ENCODE peak calls at places on chromosomes 4 and X, in nine cellular contexts. S, I, Y, K, M, O, R, G and X are unnamed samples. For H3K9me3 and H3K4me1, the result is how much of the 10 kb centered on the place peaks cover.

GRCh38 chr4:15479089-15479912 is 9.6 kb downstream of the CC2D2A start:
- DNase-seq in M (peak), I (peak), S (peak), R (no peak), G (peak), O (no peak), Y (peak), K (peak), X (peak)

GRCh38 chr4:128536746-128537145 is 249.1 kb upstream of the PGRMC2 start:
- DNase-seq in M (no peak), K (no peak), R (no peak), G (no peak), O (no peak), I (no peak), Y (no peak), S (no peak), X (no peak)

GRCh38 chrX:25198253-25198652 is 182.5 kb upstream of the ARX start:
- DNase-seq in I (no peak), Y (no peak), M (no peak), S (no peak), R (no peak), G (no peak), K (no peak), O (no peak), X (no peak)

GRCh38 chr4:137623013-137623412 is 90.7 kb upstream of the PCDH18 start:
- DNase-seq in K (no peak), Y (no peak), M (no peak), R (no peak), S (no peak), O (no peak), I (no peak), G (no peak), X (peak)

GRCh38 chr4:104693601-104694201 is 199.0 kb upstream of the CXXC4 start:
- DNase-seq in G (no peak), R (no peak), M (peak), I (no peak), K (no peak), O (no peak), S (peak), Y (no peak), X (peak)

GRCh38 chrX:113514906-113515305 is 674.3 kb upstream of the AMOT start:
- DNase-seq in O (no peak), K (no peak), Y (no peak), R (no peak), M (no peak), S (no peak), G (no peak), I (no peak), X (no peak)

GRCh38 chr4:115128037-115128436 is 14.6 kb upstream of the NDST4 start:
- DNase-seq in Y (no peak), S (no peak), O (no peak), R (no peak), M (no peak), G (no peak), I (no peak), K (no peak), X (no peak)

GRCh38 chrX:85024044-85024443 is 20.4 kb downstream of the APOOL start:
- DNase-seq in O (no peak), I (no peak), R (no peak), Y (no peak), G (no peak), M (peak), S (no peak), K (no peak), X (no peak)

GRCh38 chrX:15221321-15221720 is 48.6 kb downstream of the ASB9 start:
- DNase-seq in M (no peak), O (no peak), I (no peak), S (no peak), G (no peak), Y (no peak), K (no peak), R (no peak), X (no peak)

GRCh38 chr4:144718958-144719512 is 73.1 kb downstream of the HHIP start:
- DNase-seq in O (no peak), I (no peak), Y (no peak), R (no peak), G (no peak), S (no peak), M (no peak), K (no peak), X (no peak)

GRCh38 chrX:41616935-41617334 is 71.8 kb upstream of the GPR34 start:
- DNase-seq in R (no peak), Y (no peak), K (no peak), G (no peak), O (no peak), S (no peak), I (no peak), M (no peak), X (no peak)
- H3K4me3 ChIP-seq in R (no peak), Y (no peak), K (no peak), G (no peak), O (no peak), S (no peak), I (no peak), M (no peak), X (no peak)

GRCh38 chrX:1763294-1763693 is 148.4 kb downstream of the ASMT start:
- DNase-seq in M (no peak), R (no peak), K (no peak), G (no peak), S (no peak), O (no peak), I (no peak), Y (no peak), X (no peak)
- H3K9me3 ChIP-seq in M (under half), R (under half), K (under half), G (under half), S (under half), O (under half), I (under half), Y (under half), X (under half)

GRCh38 chr4:169151671-169152070 is 119.1 kb downstream of the SH3RF1 start:
- DNase-seq in K (no peak), M (peak), S (no peak), I (no peak), Y (no peak), O (no peak), R (no peak), G (no peak), X (no peak)

GRCh38 chr4:169153451-169153850 is 117.3 kb downstream of the SH3RF1 start:
- DNase-seq in S (no peak), Y (no peak), I (no peak), M (no peak), O (no peak), K (no peak), G (no peak), R (no peak), X (no peak)

GRCh38 chr4:169150806-169151205 is 120.0 kb downstream of the SH3RF1 start:
- DNase-seq in R (no peak), O (no peak), M (peak), S (no peak), G (no peak), K (no peak), I (no peak), Y (no peak), X (no peak)

GRCh38 chr4:169152899-169153298 is 117.9 kb downstream of the SH3RF1 start:
- DNase-seq in Y (no peak), O (no peak), G (no peak), K (no peak), S (no peak), I (no peak), R (no peak), M (no peak), X (no peak)

DNA sequence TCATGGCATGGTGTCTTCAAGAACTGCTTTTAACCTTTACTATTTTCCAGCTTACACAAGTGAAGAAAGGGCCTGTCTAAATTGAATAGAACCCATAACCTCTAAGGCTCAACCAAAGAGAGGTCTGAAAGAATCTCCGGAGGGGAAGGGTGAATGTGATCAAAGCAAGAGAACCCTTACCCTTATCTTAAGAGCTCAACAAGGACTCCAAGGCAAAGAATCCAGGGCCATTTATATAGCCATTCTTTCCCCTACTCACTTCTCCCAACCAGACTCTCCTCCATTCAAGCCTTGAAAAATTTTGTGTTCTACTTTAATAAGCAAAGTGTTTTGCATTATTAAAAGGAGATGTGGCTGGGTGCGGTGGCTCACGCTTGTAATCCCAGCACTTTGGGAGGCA is 118.7 kb downstream of the SH3RF1 start:
- DNase-seq in Y (no peak), I (no peak), R (no peak), K (no peak), M (no peak), O (no peak), S (no peak), G (no peak), X (no peak)
- H3K4me1 ChIP-seq in Y (under half), I (under half), R (under half), K (under half), M (under half), O (under half), S (under half), G (under half), X (under half)

GRCh38 chrX:37779857-37780256 is at the start of gene CYBB:
- DNase-seq in R (no peak), G (no peak), O (no peak), Y (no peak), I (no peak), K (no peak), S (no peak), M (no peak), X (no peak)
- H3K4me3 ChIP-seq in R (no peak), G (no peak), O (no peak), Y (no peak), I (no peak), K (no peak), S (no peak), M (no peak), X (no peak)

DNA sequence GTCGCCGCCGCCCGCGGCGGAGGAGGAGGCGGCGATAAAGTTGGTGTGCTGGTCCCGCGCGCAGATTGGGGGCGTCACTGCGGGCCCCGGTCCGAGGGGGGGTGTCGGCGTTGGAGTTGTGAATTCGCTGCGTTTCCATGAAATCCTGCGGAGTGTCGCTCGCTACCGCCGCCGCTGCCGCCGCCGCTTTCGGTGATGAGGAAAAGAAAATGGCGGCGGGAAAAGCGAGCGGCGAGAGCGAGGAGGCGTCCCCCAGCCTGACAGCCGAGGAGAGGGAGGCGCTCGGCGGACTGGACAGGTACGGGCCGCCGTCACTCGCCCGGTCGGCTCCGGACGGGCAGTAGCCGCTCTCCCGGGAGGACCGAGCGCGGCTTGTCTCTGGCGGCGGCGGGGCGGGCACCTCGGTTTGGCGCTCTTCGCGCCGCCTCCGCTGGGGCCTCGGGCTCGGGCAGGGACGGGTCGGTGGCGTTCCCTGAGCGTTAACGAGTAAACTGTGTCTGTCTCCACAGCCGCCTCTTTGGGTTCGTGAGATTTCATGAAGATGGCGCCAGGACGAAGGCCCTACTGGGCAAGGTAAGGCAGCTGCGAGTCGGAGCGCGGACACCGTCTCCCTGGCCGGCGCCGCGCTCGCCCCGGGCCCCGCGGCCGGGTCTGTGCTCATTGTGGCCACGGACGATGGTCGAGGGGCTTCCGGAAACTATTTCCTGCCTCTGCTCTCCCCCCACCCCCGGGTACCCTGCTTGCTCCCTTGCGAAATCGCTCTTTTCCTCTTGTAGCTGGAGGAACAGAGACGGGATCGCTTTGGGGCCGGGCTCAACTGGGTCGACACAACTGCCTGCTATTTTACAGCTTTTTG is 655 bp downstream of the KDM6A start:
- DNase-seq in Y (no peak), O (peak), R (peak), S (no peak), K (peak), M (peak), I (peak), G (peak), X (peak)
- H3K9me3 ChIP-seq in Y (under half), O (under half), R (under half), S (under half), K (under half), M (under half), I (under half), G (under half), X (under half)

DNA sequence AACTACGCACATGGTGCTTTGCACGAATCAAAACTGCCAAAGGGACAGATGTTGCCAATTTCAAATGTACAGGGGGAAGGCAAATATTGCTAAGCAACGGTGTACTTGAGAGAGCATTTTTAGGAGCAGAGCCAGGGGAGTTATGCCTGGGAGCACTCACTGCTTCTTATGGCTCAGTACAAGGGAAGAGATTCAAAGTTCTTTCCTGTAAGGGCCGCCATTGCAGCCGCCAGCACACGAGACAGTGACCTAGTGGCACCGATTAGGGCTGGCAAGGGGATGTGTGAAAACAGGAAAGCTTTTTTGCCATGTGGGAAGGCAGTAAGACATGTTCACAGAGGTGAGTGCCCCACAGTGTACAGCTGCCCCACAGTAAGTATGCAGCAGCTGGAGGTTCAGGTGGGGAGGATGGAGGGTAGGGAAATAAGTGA is 133.8 kb downstream of the AFF1 start:
- DNase-seq in G (no peak), Y (no peak), I (no peak), M (no peak), K (no peak), O (no peak), S (no peak), R (no peak), X (no peak)
- H3K4me1 ChIP-seq in G (under half), Y (under half), I (half or more), M (under half), K (under half), O (half or more), S (under half), R (under half), X (under half)

DNA sequence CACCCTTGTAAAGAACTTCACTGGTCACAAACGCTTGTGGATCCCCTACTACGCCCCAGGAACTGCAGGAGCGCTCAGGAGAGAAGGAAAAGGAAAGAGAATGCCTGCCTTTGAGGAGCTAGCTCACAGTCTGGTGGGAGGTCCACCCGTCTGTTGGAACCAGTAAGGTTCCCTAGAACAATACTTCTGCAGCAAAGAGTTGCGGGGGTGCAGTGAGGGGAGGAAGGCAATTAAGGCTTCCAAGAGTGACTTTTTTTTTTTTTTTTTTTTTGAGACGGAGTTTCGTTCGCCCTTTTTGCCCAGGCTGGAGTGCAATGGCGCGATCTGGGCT is 321 bp upstream of the CTPS2 start:
- DNase-seq in K (no peak), Y (no peak), R (no peak), I (no peak), M (no peak), O (no peak), G (no peak), S (no peak), X (no peak)
- H3K4me3 ChIP-seq in K (peak), Y (peak), R (peak), I (peak), M (peak), O (peak), G (peak), S (peak), X (peak)

GRCh38 chr4:54229631-54230478 is 762 bp downstream of the PDGFRA start:
- DNase-seq in Y (no peak), R (no peak), O (no peak), G (no peak), K (no peak), S (no peak), M (peak), I (no peak), X (peak)

GRCh38 chr4:54227261-54228063 is 1.6 kb upstream of the PDGFRA start:
- DNase-seq in I (peak), Y (no peak), K (no peak), R (no peak), S (no peak), O (no peak), G (no peak), M (peak), X (peak)

GRCh38 chr4:54228064-54228527 is 997 bp upstream of the PDGFRA start:
- DNase-seq in S (no peak), K (peak), Y (peak), O (peak), M (peak), G (peak), R (peak), I (peak), X (peak)

GRCh38 chr4:54230479-54231418 is 1.7 kb downstream of the PDGFRA start:
- DNase-seq in M (no peak), G (no peak), R (no peak), O (peak), Y (no peak), I (peak), S (no peak), K (no peak), X (no peak)

DNA sequence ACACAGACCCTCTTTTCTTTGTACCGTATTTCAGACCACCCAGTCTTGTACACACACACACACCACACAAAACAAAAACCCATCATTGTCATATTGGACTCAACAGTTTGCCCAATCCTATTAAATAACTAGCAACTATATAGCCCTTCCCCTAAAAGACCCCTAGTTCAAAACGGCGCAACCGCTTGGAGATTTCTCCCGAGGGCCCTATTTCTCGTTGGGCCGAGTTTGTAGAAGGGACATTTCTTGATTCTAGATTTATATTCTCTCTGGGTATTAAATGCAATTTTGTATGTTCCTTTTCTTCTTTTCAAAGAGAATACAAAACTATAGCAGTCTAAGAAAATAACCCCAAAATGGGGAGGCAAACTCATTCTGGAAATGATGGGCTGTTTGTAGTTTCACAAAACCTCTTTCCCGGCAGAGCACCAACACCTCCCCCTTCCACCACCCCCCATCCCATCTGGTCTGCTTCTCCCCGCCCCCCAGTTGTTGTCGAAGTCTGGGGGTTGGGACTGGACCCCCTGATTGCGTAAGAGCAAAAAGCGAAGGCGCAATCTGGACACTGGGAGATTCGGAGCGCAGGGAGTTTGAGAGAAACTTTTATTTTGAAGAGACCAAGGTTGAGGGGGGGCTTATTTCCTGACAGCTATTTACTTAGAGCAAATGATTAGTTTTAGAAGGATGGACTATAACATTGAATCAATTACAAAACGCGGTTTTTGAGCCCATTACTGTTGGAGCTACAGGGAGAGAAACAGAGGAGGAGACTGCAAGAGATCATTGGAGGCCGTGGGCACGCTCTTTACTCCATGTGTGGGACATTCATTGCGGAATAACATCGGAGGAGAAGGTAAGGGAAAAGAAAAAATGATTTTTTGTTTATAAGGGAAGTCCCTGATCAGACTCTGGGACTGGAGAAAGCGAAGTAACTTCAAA is at the start of gene PDGFRA:
- DNase-seq in G (no peak), Y (no peak), R (peak), S (no peak), M (peak), K (peak), O (peak), I (peak), X (peak)
- H3K9me3 ChIP-seq in G (under half), Y (under half), R (under half), S (under half), M (under half), K (under half), O (under half), I (under half), X (under half)

GRCh38 chr4:38313999-38314561 is 349.9 kb upstream of the KLF3 start:
- DNase-seq in K (no peak), Y (no peak), O (no peak), S (no peak), G (no peak), I (no peak), R (peak), M (peak), X (no peak)

GRCh38 chr4:38313175-38313574 is 350.8 kb upstream of the KLF3 start:
- DNase-seq in S (no peak), M (no peak), K (no peak), R (peak), I (no peak), Y (no peak), O (no peak), G (peak), X (no peak)

GRCh38 chr4:38309471-38309870 is 349.3 kb downstream of the PTTG2 start:
- DNase-seq in I (no peak), Y (no peak), S (no peak), K (no peak), G (no peak), R (no peak), M (no peak), O (no peak), X (no peak)

GRCh38 chr4:38310446-38311043 is 350.3 kb downstream of the PTTG2 start:
- DNase-seq in G (no peak), R (peak), I (no peak), O (no peak), M (no peak), Y (no peak), S (no peak), K (no peak), X (no peak)

GRCh38 chr4:38311495-38311894 is 351.3 kb downstream of the PTTG2 start:
- DNase-seq in Y (no peak), O (no peak), I (no peak), G (no peak), K (no peak), R (no peak), M (no peak), S (no peak), X (no peak)
- H3K4me1 ChIP-seq in Y (under half), O (under half), I (under half), G (under half), K (under half), R (under half), M (under half), S (under half), X (under half)